ENCODE peak calls at places on chromosomes 1 and 21, in seven cellular contexts. C, L, B, E, M, Z and O are unnamed samples.

GRCh38 chr1:147892216-147892615 is 10.4 kb upstream of the GJA8 start:
- DNase-seq in C (peak), L (no peak), B (no peak), E (no peak), M (no peak), Z (no peak), O (no peak)

GRCh38 chr1:237981223-237981622 is 90.5 kb upstream of the ZP4 start:
- DNase-seq in C (no peak), L (no peak), B (no peak), E (no peak), M (no peak), Z (no peak), O (no peak)

GRCh38 chr21:34367320-34367935 is 3.6 kb downstream of the KCNE2 start:
- DNase-seq in C (peak), L (peak), B (no peak), E (peak), M (peak), Z (peak), O (no peak)

GRCh38 chr1:29332204-29332603 is 95.9 kb downstream of the PTPRU start:
- DNase-seq in C (peak), L (peak), B (no peak), E (peak), M (no peak), Z (no peak), O (no peak)

GRCh38 chr1:119452085-119452484 is 37.1 kb downstream of the HSD3B2 start:
- DNase-seq in C (no peak), L (no peak), B (no peak), E (no peak), M (no peak), Z (no peak), O (no peak)

GRCh38 chr1:19028110-19028509 is 71.6 kb upstream of the IFFO2 start:
- DNase-seq in C (no peak), L (peak), B (no peak), E (no peak), M (no peak), Z (peak), O (no peak)

GRCh38 chr1:86499987-86500593 is 31.4 kb downstream of the CLCA1 start:
- DNase-seq in C (peak), L (peak), B (no peak), E (peak), M (no peak), Z (no peak), O (no peak)

GRCh38 chr1:198156745-198157240 is at the start of gene NEK7:
- DNase-seq in C (peak), L (peak), B (peak), E (peak), M (peak), Z (peak), O (peak)

GRCh38 chr1:65459397-65459768 is 38.9 kb downstream of the LEPR start:
- DNase-seq in C (peak), L (peak), B (peak), E (peak), M (peak), Z (no peak), O (no peak)

GRCh38 chr1:54126271-54126815 is 26.5 kb downstream of the CDCP2 start:
- DNase-seq in C (no peak), L (no peak), B (no peak), E (no peak), M (no peak), Z (no peak), O (no peak)